ENCODE peak calls at places on chromosomes 3 and 15, in six cellular contexts. Y, O, N, R, Q and P are unnamed samples.

GRCh38 chr3:64928683-64929082 is 240.9 kb upstream of the ADAMTS9 start:
- DNase-seq in Y (no peak), O (no peak), N (no peak), R (no peak), Q (no peak), P (no peak)

GRCh38 chr3:17874630-17875029 is 132.2 kb upstream of the TBC1D5 start:
- DNase-seq in Y (no peak), O (no peak), N (no peak), R (no peak), Q (no peak), P (no peak)

GRCh38 chr3:195896361-195897080 is 11.8 kb downstream of the TNK2 start:
- DNase-seq in Y (peak; percentile 83), O (no peak), N (no peak), R (peak; percentile 92), Q (peak; percentile 61), P (peak; percentile 49)

GRCh38 chr3:78497692-78498091 is 1270.1 kb downstream of the ROBO1 start:
- DNase-seq in Y (no peak), O (no peak), N (no peak), R (peak; percentile 6), Q (no peak), P (no peak)

GRCh38 chr15:87722941-87723691 is 533.4 kb downstream of the NTRK3 start:
- DNase-seq in Y (peak; percentile 14), O (no peak), N (no peak), R (no peak), Q (no peak), P (no peak)

GRCh38 chr3:57961828-57962447 is 46.3 kb upstream of the FLNB start:
- DNase-seq in Y (peak; percentile 61), O (no peak), N (no peak), R (peak; percentile 54), Q (peak; percentile 86), P (no peak)

GRCh38 chr3:37768107-37768809 is 93.4 kb upstream of the CTDSPL start:
- DNase-seq in Y (peak; percentile 37), O (no peak), N (no peak), R (peak; percentile 20), Q (peak; percentile 39), P (no peak)

GRCh38 chr3:29335438-29335837 is 54.6 kb downstream of the RBMS3 start:
- DNase-seq in Y (peak; percentile 98), O (peak; percentile 6), N (no peak), R (peak; percentile 98), Q (peak; percentile 97), P (no peak)

GRCh38 chr15:35293353-35294130 is 208.4 kb upstream of the NANOGP8 start:
- DNase-seq in Y (peak; percentile 71), O (no peak), N (peak; percentile 36), R (peak; percentile 79), Q (peak; percentile 85), P (no peak)

GRCh38 chr15:88603885-88604284 is 17.3 kb upstream of the AEN start:
- DNase-seq in Y (no peak), O (no peak), N (no peak), R (no peak), Q (no peak), P (no peak)

GRCh38 chr3:159787191-159787590 is 201.4 kb upstream of the IL12A start:
- DNase-seq in Y (peak; percentile 94), O (no peak), N (no peak), R (peak; percentile 94), Q (peak; percentile 64), P (no peak)

GRCh38 chr3:29775352-29775751 is 494.5 kb downstream of the RBMS3 start:
- DNase-seq in Y (no peak), O (no peak), N (no peak), R (no peak), Q (no peak), P (no peak)

GRCh38 chr15:33242165-33242564 is 47.7 kb upstream of the FMN1 start:
- DNase-seq in Y (peak; percentile 27), O (no peak), N (peak; percentile 42), R (peak; percentile 80), Q (peak; percentile 99), P (no peak)

GRCh38 chr3:169846458-169847193 is 23.1 kb downstream of the LRRC31 start:
- DNase-seq in Y (peak; percentile 90), O (no peak), N (no peak), R (peak; percentile 14), Q (peak; percentile 60), P (peak; percentile 34)

GRCh38 chr15:23437673-23438072 is 9.4 kb downstream of the GOLGA6L2 start:
- DNase-seq in Y (no peak), O (no peak), N (no peak), R (no peak), Q (no peak), P (no peak)

GRCh38 chr3:141109761-141110160 is 58.6 kb downstream of the SPSB4 start:
- DNase-seq in Y (no peak), O (no peak), N (peak; percentile 17), R (peak; percentile 47), Q (no peak), P (no peak)

GRCh38 chr3:32143849-32144757 is 37.7 kb downstream of the GPD1L start:
- DNase-seq in Y (peak; percentile 97), O (peak; percentile 58), N (peak; percentile 58), R (peak; percentile 89), Q (peak; percentile 81), P (no peak)

GRCh38 chr3:164459526-164460151 is 618.7 kb downstream of the SI start:
- DNase-seq in Y (no peak), O (no peak), N (no peak), R (no peak), Q (peak; percentile 41), P (no peak)

GRCh38 chr3:188266581-188267274 is 112.8 kb downstream of the LPP start:
- DNase-seq in Y (peak; percentile 86), O (no peak), N (no peak), R (peak; percentile 89), Q (no peak), P (no peak)

GRCh38 chr3:48271763-48272498 is 31.0 kb downstream of the ZNF589 start:
- DNase-seq in Y (no peak), O (no peak), N (peak; percentile 47), R (no peak), Q (peak; percentile 31), P (no peak)

DNA sequence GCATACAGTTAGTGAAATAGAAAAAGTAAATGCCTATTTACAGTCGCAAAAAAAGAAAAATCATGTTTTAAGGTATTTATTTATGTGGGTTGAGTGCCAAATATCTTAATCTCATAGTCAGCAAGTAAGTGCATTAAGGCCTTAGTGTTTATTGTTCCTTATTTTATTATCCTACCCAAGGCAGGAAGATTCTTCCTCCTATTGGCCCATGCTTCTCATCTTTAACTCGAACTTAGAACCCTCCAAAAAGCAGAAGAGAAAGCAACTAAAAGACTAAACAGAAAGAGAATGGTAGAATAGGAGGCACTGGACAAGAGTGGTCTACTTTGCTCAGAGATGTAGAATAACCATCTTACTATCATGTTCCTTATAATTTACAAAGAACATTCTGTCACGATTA is 7.5 kb downstream of the RFX7 start:
- DNase-seq in Y (peak; percentile 44), O (no peak), N (no peak), R (no peak), Q (no peak), P (no peak)
- H2BK15ac ChIP-seq in Y (no peak overlapping the region), O (no peak overlapping the region), N (no peak overlapping the region), R (no peak overlapping the region), Q (no peak overlapping the region), P (no peak overlapping the region)

DNA sequence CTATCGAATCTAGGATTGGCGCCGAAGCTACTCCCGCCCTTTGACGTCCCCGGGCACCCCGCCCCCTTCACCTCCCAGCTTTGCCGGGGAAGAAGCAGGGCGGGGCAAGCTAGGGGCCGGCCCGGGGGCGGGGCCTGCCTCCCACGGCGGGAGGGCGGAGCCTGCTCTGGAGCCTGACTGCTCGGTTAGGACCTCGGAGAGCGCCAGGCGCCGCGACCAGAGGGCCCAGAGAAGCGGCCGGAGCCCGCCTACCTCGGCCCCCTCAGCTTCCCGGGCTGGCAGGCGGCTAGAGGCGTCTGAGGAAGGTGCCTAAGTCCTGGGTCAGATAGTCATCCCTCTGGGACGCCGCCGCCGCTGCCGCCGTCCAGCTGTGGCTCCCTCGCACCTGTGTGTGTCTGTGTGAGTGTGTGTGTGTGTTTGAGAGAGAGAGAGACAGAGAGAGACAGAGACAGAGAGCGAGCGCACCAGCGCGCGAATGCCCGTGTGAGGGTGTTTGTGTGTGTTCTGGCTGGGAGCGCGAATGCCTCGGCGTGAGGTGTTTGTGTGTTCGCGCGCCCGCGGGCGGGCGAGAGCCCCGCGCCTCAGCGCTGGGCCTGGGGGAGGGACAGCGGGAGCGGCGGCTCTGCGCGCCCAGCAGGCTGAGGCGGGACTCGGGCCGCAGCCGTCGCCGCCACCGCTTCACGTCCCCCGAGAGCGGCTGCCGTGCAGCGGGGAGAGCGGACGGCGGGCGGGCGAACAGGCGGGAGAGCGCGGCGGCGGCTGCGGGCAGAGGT is at the start of gene STXBP5L:
- DNase-seq in Y (peak; percentile 52), O (peak; percentile 96), N (peak; percentile 99), R (peak; percentile 63), Q (peak; percentile 99), P (peak; percentile 97)
- H3K9ac ChIP-seq in Y (no peak within 1 kb of the TSS), O (peak within 1 kb of the TSS; percentile 70), N (peak within 1 kb of the TSS; percentile 20), R (no peak within 1 kb of the TSS), Q (peak within 1 kb of the TSS; percentile 66), P (peak within 1 kb of the TSS; percentile 30)

GRCh38 chr3:123547881-123548534 is 36.8 kb downstream of the HACD2 start:
- DNase-seq in Y (no peak), O (no peak), N (no peak), R (no peak), Q (no peak), P (no peak)

GRCh38 chr3:123552768-123553167 is 32.1 kb downstream of the HACD2 start:
- DNase-seq in Y (no peak), O (no peak), N (no peak), R (no peak), Q (no peak), P (no peak)

GRCh38 chr3:123546133-123546755 is 38.6 kb downstream of the HACD2 start:
- DNase-seq in Y (peak; percentile 94), O (no peak), N (no peak), R (peak; percentile 88), Q (no peak), P (no peak)

GRCh38 chr3:123552095-123552714 is 32.6 kb downstream of the HACD2 start:
- DNase-seq in Y (peak; percentile 25), O (no peak), N (no peak), R (no peak), Q (peak; percentile 63), P (no peak)
- H2BK15ac ChIP-seq in Y (no peak overlapping the region), O (no peak overlapping the region), N (no peak overlapping the region), R (no peak overlapping the region), Q (no peak overlapping the region), P (no peak overlapping the region)

GRCh38 chr3:13657660-13658435 is 108.9 kb downstream of the FBLN2 start:
- DNase-seq in Y (peak; percentile 22), O (no peak), N (peak; percentile 76), R (peak; percentile 42), Q (peak; percentile 48), P (peak; percentile 86)
- H3K9ac ChIP-seq in Y (no peak overlapping the region), O (no peak overlapping the region), N (no peak overlapping the region), R (no peak overlapping the region), Q (no peak overlapping the region), P (no peak overlapping the region)

GRCh38 chr3:6962796-6963195 is 101.9 kb downstream of the GRM7 start:
- DNase-seq in Y (no peak), O (no peak), N (no peak), R (no peak), Q (no peak), P (no peak)
- H2BK15ac ChIP-seq in Y (no peak overlapping the region), O (no peak overlapping the region), N (no peak overlapping the region), R (no peak overlapping the region), Q (no peak overlapping the region), P (no peak overlapping the region)